ENCODE peak calls at places on chromosome 11, in four cellular contexts. D is fibroblast of mammary gland; A is activated T-cell treated with anti-CD3 and anti-CD28 coated beads, Interleukin-2, amount 50 U/mL, for 72 hours; P is NCI-H1694. B is an unnamed sample.

GRCh38 chr11:124633355-124633754 is 10.7 kb downstream of the TBRG1 start:
- DNase-seq in A (no peak), P (no peak), D (peak; percentile 25), B (no peak)

GRCh38 chr11:35892166-35892565 is 51.7 kb upstream of the LDLRAD3 start:
- DNase-seq in A (no peak), P (no peak), D (peak; percentile 55), B (no peak)

GRCh38 chr11:17812286-17813187 is 78.0 kb downstream of the KCNC1 start:
- DNase-seq in D (no peak), A (no peak), P (no peak), B (no peak)

GRCh38 chr11:30018443-30018842 is 1.6 kb upstream of the KCNA4 start:
- DNase-seq in P (no peak), A (no peak), D (no peak), B (no peak)

GRCh38 chr11:93480756-93481155 is 62.4 kb downstream of the SMCO4 start:
- DNase-seq in P (no peak), A (no peak), D (no peak), B (no peak)

GRCh38 chr11:103716363-103716762 is 320.1 kb upstream of the DDI1 start:
- DNase-seq in D (no peak), A (no peak), P (no peak), B (no peak)

GRCh38 chr11:88355887-88356286 is 18.4 kb upstream of the CTSC start:
- DNase-seq in P (no peak), A (no peak), D (no peak), B (no peak)

GRCh38 chr11:107710301-107710700 is 1.6 kb downstream of the SLN start:
- DNase-seq in D (no peak), A (no peak), P (no peak), B (no peak)

GRCh38 chr11:123683616-123684170 is 29.3 kb upstream of the SCN3B start:
- DNase-seq in A (no peak), P (no peak), D (no peak), B (no peak)

GRCh38 chr11:66555416-66555815 is 8.7 kb downstream of the ACTN3 start:
- DNase-seq in D (no peak), A (no peak), P (no peak), B (no peak)

GRCh38 chr11:33016654-33017053 is 976 bp downstream of the DEPDC7 start:
- DNase-seq in D (no peak), P (no peak), A (no peak), B (no peak)

GRCh38 chr11:48123249-48123875 is 93.2 kb upstream of the OR4B1 start:
- DNase-seq in P (no peak), A (no peak), D (no peak), B (no peak)

GRCh38 chr11:2675540-2675939 is 24.3 kb downstream of the KCNQ1OT1 start:
- DNase-seq in D (no peak), P (no peak), A (no peak), B (no peak)

GRCh38 chr11:82883853-82884252 is 16.4 kb downstream of the PRCP start:
- DNase-seq in P (no peak), A (no peak), D (no peak), B (no peak)

GRCh38 chr11:93476796-93477195 is 66.4 kb downstream of the SMCO4 start:
- DNase-seq in D (peak; percentile 21), A (no peak), P (no peak), B (no peak)

GRCh38 chr11:64102005-64102738 is 63.7 kb downstream of the MACROD1 start:
- DNase-seq in D (peak; percentile 16), A (no peak), P (no peak), B (peak; percentile 37)

GRCh38 chr11:121889168-121889567 is 226.8 kb downstream of the BLID start:
- DNase-seq in A (no peak), D (peak; percentile 85), P (no peak), B (no peak)